ENCODE peak calls at places on chromosomes 3 and 15, in seven cellular contexts. S, C, R, E, K, I and V are unnamed samples.

GRCh38 chr15:31326729-31327673 is at the start of gene KLF13:
- DNase-seq in C (no peak), R (peak; percentile 71), S (no peak), K (peak; percentile 59), I (peak; percentile 74), E (no peak), V (no peak)

GRCh38 chr15:25849431-25849921 is 13.7 kb downstream of the ATP10A start:
- DNase-seq in R (no peak), C (no peak), S (no peak), K (no peak), E (no peak), I (peak; percentile 32), V (no peak)

GRCh38 chr3:24088782-24089181 is 143.7 kb downstream of the NR1D2 start:
- DNase-seq in K (no peak), C (no peak), E (no peak), I (no peak), R (no peak), S (no peak), V (no peak)

GRCh38 chr3:64533565-64534317 is 154.1 kb downstream of the ADAMTS9 start:
- DNase-seq in C (peak; percentile 86), I (peak; percentile 90), E (peak; percentile 83), S (no peak), K (peak; percentile 24), R (peak; percentile 30), V (peak; percentile 17)

GRCh38 chr3:15654096-15654495 is 52.6 kb downstream of the BTD start:
- DNase-seq in C (no peak), K (no peak), I (no peak), E (no peak), S (no peak), R (no peak), V (no peak)

GRCh38 chr15:67766963-67767362 is 58.3 kb upstream of the SKOR1 start:
- DNase-seq in I (no peak), S (no peak), E (no peak), K (no peak), C (no peak), R (no peak), V (no peak)

GRCh38 chr15:83815506-83815905 is 161.6 kb downstream of the ADAMTSL3 start:
- DNase-seq in K (no peak), S (no peak), I (no peak), C (no peak), R (no peak), E (no peak), V (no peak)

GRCh38 chr3:175176556-175176955 is 317.4 kb downstream of the NAALADL2 start:
- DNase-seq in I (no peak), E (no peak), S (no peak), C (peak; percentile 69), R (no peak), K (no peak), V (no peak)

GRCh38 chr3:140602781-140603180 is 75.1 kb upstream of the TRIM42 start:
- DNase-seq in E (no peak), S (no peak), C (no peak), I (no peak), R (no peak), K (no peak), V (no peak)

GRCh38 chr3:160697628-160698382 is 20.8 kb downstream of the ARL14 start:
- DNase-seq in I (no peak), E (no peak), S (no peak), K (no peak), R (no peak), C (peak; percentile 63), V (no peak)

GRCh38 chr3:129333891-129334290 is 55.2 kb downstream of the HMCES start:
- DNase-seq in I (no peak), C (no peak), S (no peak), E (no peak), R (no peak), K (no peak), V (no peak)

GRCh38 chr3:56917740-56918568 is 116.2 kb upstream of the ARHGEF3 start:
- DNase-seq in R (no peak), E (no peak), I (no peak), S (no peak), K (peak; percentile 63), C (peak; percentile 78), V (peak; percentile 48)

GRCh38 chr3:127255516-127255915 is 32.3 kb downstream of the PRR20G start:
- DNase-seq in K (no peak), R (no peak), E (no peak), S (no peak), C (no peak), I (no peak), V (no peak)

GRCh38 chr15:74444106-74445062 is 10.6 kb upstream of the SEMA7A start:
- DNase-seq in K (no peak), C (peak; percentile 65), E (no peak), S (no peak), R (no peak), I (no peak), V (no peak)

GRCh38 chr3:3635109-3635508 is 164.1 kb upstream of the LRRN1 start:
- DNase-seq in I (no peak), R (no peak), S (no peak), C (no peak), E (no peak), K (no peak), V (no peak)

GRCh38 chr15:86929461-86929860 is 849.8 kb downstream of the AGBL1 start:
- DNase-seq in S (no peak), C (no peak), K (no peak), I (no peak), R (no peak), E (no peak), V (no peak)

GRCh38 chr3:30632065-30632464 is 25.7 kb downstream of the TGFBR2 start:
- DNase-seq in E (no peak), C (no peak), I (no peak), R (no peak), S (no peak), K (no peak), V (no peak)

GRCh38 chr3:101068876-101069606 is 75.8 kb upstream of the ABI3BP start:
- DNase-seq in E (no peak), K (no peak), C (no peak), R (no peak), I (no peak), S (no peak), V (no peak)

GRCh38 chr3:15860014-15860934 is 62.5 kb upstream of the ANKRD28 start:
- DNase-seq in S (peak; percentile 72), I (peak; percentile 86), E (peak; percentile 34), C (peak; percentile 32), K (peak; percentile 47), R (peak; percentile 12), V (peak; percentile 32)

GRCh38 chr3:176275113-176275512 is 922.2 kb downstream of the TBL1XR1 start:
- DNase-seq in K (no peak), E (no peak), C (no peak), R (no peak), S (no peak), I (no peak), V (no peak)

GRCh38 chr3:98812851-98813374 is 49.8 kb downstream of the ST3GAL6 start:
- DNase-seq in R (no peak), S (no peak), K (no peak), I (peak; percentile 14), E (no peak), C (peak; percentile 64), V (no peak)

DNA sequence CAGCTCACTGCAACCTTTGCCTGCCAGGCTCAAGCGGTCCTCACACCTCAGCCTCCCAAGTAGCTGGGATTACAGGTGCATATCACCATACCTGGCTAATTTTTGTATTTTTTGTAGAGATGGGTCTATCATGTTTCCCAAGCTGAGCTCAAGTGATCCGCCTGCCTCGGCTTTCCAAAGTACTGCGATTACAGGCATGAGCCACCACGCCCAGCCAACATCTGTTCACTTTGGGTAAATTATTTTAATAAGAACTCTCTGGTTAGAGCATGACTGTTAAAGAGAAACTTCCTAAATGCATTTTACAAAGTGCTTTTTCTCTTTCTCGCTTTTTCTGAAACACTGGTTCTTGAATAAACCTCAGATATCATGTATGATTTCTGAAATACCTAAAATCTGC is 172.5 kb downstream of the PTPRG start:
- DNase-seq in S (no peak), K (no peak), C (no peak), R (no peak), I (no peak), E (no peak), V (no peak)
- TF ChIP-seq CTCF in S (no peak), K (no peak), C (no peak), R (no peak), I (no peak), E (no peak), V (no peak)

GRCh38 chr15:48965972-48966371 is 2.3 kb upstream of the SHC4 start:
- DNase-seq in C (no peak), R (no peak), I (no peak), S (no peak), K (no peak), E (no peak), V (no peak)
- TF ChIP-seq CTCF in C (no peak), R (no peak), I (no peak), S (no peak), K (no peak), E (no peak), V (no peak)

GRCh38 chr3:107943350-107943749 is 147.5 kb downstream of the CD47 start:
- DNase-seq in E (no peak), K (no peak), S (no peak), R (no peak), C (no peak), I (no peak), V (no peak)
- TF ChIP-seq CTCF in E (no peak), K (no peak), S (no peak), R (no peak), C (no peak), I (no peak), V (no peak)

GRCh38 chr3:39383190-39383912 is at the start of gene SLC25A38:
- DNase-seq in R (peak; percentile 78), E (peak; percentile 68), S (peak; percentile 94), C (peak; percentile 86), K (peak; percentile 93), I (peak; percentile 85), V (peak; percentile 72)

GRCh38 chr3:39384665-39385000 is 1.5 kb downstream of the SLC25A38 start:
- DNase-seq in E (no peak), I (no peak), S (no peak), C (no peak), R (no peak), K (no peak), V (no peak)

GRCh38 chr3:39385456-39386098 is 2.4 kb downstream of the SLC25A38 start:
- DNase-seq in S (no peak), R (no peak), I (no peak), E (no peak), K (no peak), C (no peak), V (no peak)

GRCh38 chr3:39386331-39386730 is 3.2 kb downstream of the SLC25A38 start:
- DNase-seq in K (no peak), C (no peak), I (no peak), E (no peak), S (no peak), R (no peak), V (no peak)

DNA sequence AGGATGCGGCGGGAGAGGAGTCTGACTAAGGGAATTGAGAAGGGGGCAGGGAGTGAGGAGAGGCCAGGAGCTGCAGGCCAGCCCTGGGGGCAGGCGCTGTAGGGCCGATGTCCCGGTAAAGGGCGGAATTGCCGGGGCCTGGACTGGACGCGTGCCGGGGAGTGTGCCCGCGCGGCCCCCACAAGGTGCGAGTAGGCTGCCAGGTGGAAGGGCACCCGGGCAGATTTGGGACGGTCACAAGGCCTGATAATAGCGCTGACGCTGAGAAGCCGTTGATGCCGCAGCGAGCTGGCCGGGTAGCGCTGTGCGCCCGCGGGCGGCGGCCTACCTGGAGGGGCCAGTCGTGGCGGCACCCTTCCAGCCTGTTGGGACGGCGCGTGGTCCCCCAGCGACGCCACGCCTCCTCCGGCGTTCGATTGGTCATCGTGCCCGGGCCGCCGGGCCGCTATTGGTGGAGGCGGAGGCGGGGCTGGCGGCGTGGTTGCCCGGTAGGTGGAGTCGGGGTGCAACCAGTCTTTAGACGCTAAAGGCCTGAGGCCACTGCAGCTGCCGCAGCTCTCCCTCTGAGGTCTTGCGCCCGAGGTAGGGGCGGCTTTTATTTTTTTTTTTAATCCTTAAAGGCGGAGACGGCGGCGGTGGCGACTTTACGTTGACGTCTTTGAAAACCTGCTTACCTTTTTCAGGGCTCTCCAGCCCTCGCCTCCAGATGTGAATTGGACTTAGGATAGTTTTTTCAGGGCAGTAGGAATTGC is 919 bp downstream of the SLC25A38 start:
- DNase-seq in I (peak; percentile 98), R (peak; percentile 96), C (peak; percentile 96), K (peak; percentile 97), E (peak; percentile 98), S (peak; percentile 98), V (peak; percentile 95)
- TF ChIP-seq CTCF in I (peak; percentile 53), R (no peak), C (no peak), K (peak; percentile 27), E (no peak), S (peak; percentile 28), V (no peak)